ENCODE peak calls at places on chromosome 18, in six cellular contexts. N is lung, F is fibroblast of pulmonary artery, V is HEK293T, C is cerebellum, Z is posterior cingulate gyrus. P is an unnamed sample.

GRCh38 chr18:69996417-69996816 is 48.7 kb upstream of the CD226 start:
- DNase-seq in N (no peak), F (no peak), V (no peak), C (no peak), Z (no peak), P (no peak)

GRCh38 chr18:54812885-54813284 is 15.4 kb upstream of the RAB27B start:
- DNase-seq in N (no peak), F (no peak), V (no peak), C (no peak), Z (no peak), P (no peak)

GRCh38 chr18:55189972-55190371 is 230.7 kb upstream of the CCDC68 start:
- DNase-seq in N (no peak), F (no peak), V (no peak), C (no peak), Z (no peak), P (peak; percentile 17)

GRCh38 chr18:35271656-35272055 is 18.4 kb downstream of the ZSCAN30 start:
- DNase-seq in N (no peak), F (no peak), V (no peak), C (no peak), Z (no peak), P (no peak)

GRCh38 chr18:2905802-2906521 is 59.2 kb downstream of the EMILIN2 start:
- DNase-seq in N (peak; percentile 72), F (peak; percentile 57), V (no peak), C (no peak), Z (no peak), P (peak; percentile 91)

GRCh38 chr18:23238152-23238531 is 102.9 kb downstream of the CABLES1 start:
- DNase-seq in N (peak; percentile 76), F (peak; percentile 86), V (no peak), C (no peak), Z (no peak), P (no peak)

GRCh38 chr18:50956116-50956515 is 11.7 kb upstream of the ELAC1 start:
- DNase-seq in N (no peak), F (no peak), V (no peak), C (no peak), Z (no peak), P (no peak)

GRCh38 chr18:7950380-7951143 is 383.4 kb downstream of the PTPRM start:
- DNase-seq in N (no peak), F (peak; percentile 53), V (no peak), C (no peak), Z (no peak), P (no peak)

GRCh38 chr18:3985030-3985429 is 470.1 kb downstream of the DLGAP1 start:
- DNase-seq in N (no peak), F (no peak), V (no peak), C (no peak), Z (no peak), P (no peak)

GRCh38 chr18:9613550-9614400 is 584 bp downstream of the PPP4R1 start:
- DNase-seq in N (peak; percentile 60), F (peak; percentile 47), V (peak; percentile 18), C (peak; percentile 40), Z (peak; percentile 25), P (peak; percentile 41)

GRCh38 chr18:13804305-13804704 is 19.6 kb upstream of the MC5R start:
- DNase-seq in N (no peak), F (no peak), V (no peak), C (no peak), Z (no peak), P (no peak)

GRCh38 chr18:37563810-37564511 is 1.6 kb downstream of the CELF4 start:
- DNase-seq in N (no peak), F (no peak), V (no peak), C (peak; percentile 54), Z (no peak), P (no peak)

GRCh38 chr18:10318686-10318960 is 135.8 kb upstream of the APCDD1 start:
- DNase-seq in N (no peak), F (no peak), V (no peak), C (no peak), Z (no peak), P (no peak)

GRCh38 chr18:55114856-55115255 is 155.6 kb upstream of the CCDC68 start:
- DNase-seq in N (no peak), F (peak; percentile 39), V (no peak), C (no peak), Z (no peak), P (no peak)

GRCh38 chr18:75341897-75342296 is 85.6 kb downstream of the SMIM21 start:
- DNase-seq in N (no peak), F (no peak), V (no peak), C (no peak), Z (no peak), P (no peak)

GRCh38 chr18:48391863-48392262 is 17.3 kb downstream of the ZBTB7C start:
- DNase-seq in N (no peak), F (no peak), V (no peak), C (peak; percentile 8), Z (no peak), P (no peak)

GRCh38 chr18:79418642-79419041 is 22.9 kb downstream of the NFATC1 start:
- DNase-seq in N (no peak), F (no peak), V (no peak), C (no peak), Z (no peak), P (no peak)

GRCh38 chr18:74271656-74272055 is 20.1 kb downstream of the CYB5A start:
- DNase-seq in N (no peak), F (no peak), V (no peak), C (no peak), Z (no peak), P (no peak)

GRCh38 chr18:8890957-8891464 is 185.7 kb downstream of the MTCL1 start:
- DNase-seq in N (no peak), F (peak; percentile 88), V (peak; percentile 20), C (no peak), Z (no peak), P (no peak)

GRCh38 chr18:41721103-41721502 is 233.9 kb upstream of the PIK3C3 start:
- DNase-seq in N (no peak), F (peak; percentile 23), V (no peak), C (no peak), Z (no peak), P (no peak)

GRCh38 chr18:55088000-55088401 is 128.7 kb upstream of the CCDC68 start:
- DNase-seq in N (no peak), F (no peak), V (no peak), C (no peak), Z (no peak), P (peak; percentile 10)

GRCh38 chr18:10140928-10141327 is 227.1 kb downstream of the VAPA start:
- DNase-seq in N (no peak), F (no peak), V (no peak), C (no peak), Z (no peak), P (peak; percentile 60)

GRCh38 chr18:71326826-71327225 is 1038.0 kb downstream of the SOCS6 start:
- DNase-seq in N (no peak), F (no peak), V (no peak), C (no peak), Z (no peak), P (no peak)

GRCh38 chr18:30132959-30133358 is 909.6 kb downstream of the DSC3 start:
- DNase-seq in N (no peak), F (peak; percentile 13), V (no peak), C (no peak), Z (no peak), P (no peak)

GRCh38 chr18:9290171-9290570 is 44.4 kb upstream of the TWSG1 start:
- DNase-seq in N (no peak), F (no peak), V (no peak), C (no peak), Z (no peak), P (no peak)

GRCh38 chr18:63043516-63043915 is 276.1 kb downstream of the BCL2 start:
- DNase-seq in N (no peak), F (peak; percentile 73), V (no peak), C (no peak), Z (no peak), P (no peak)

GRCh38 chr18:78947291-78947690 is 32.3 kb upstream of the SALL3 start:
- DNase-seq in N (no peak), F (no peak), V (no peak), C (no peak), Z (no peak), P (no peak)

GRCh38 chr18:36808681-36809080 is 20.1 kb downstream of the TPGS2 start:
- DNase-seq in N (no peak), F (peak; percentile 54), V (no peak), C (no peak), Z (no peak), P (no peak)

GRCh38 chr18:63368611-63369010 is 1.6 kb upstream of the KDSR start:
- DNase-seq in N (no peak), F (peak; percentile 19), V (no peak), C (no peak), Z (no peak), P (no peak)

GRCh38 chr18:51390695-51391094 is 193.2 kb upstream of the MEX3C start:
- DNase-seq in N (no peak), F (peak; percentile 32), V (no peak), C (no peak), Z (no peak), P (no peak)

GRCh38 chr18:75071866-75072671 is 136.9 kb downstream of the PTGR3 start:
- DNase-seq in N (no peak), F (no peak), V (no peak), C (no peak), Z (no peak), P (no peak)

P was measured in HuH-7.